ENCODE peak calls at places on chromosome 20, in ten cellular contexts. One of them, this sample, is unnamed.

GRCh38 chr20:9590189-9590588 is 75.8 kb downstream of the LAMP5 start:
- DNase-seq in heart right ventricle: no peak
- DNase-seq in CD4-positive, alpha-beta memory T cell: no peak
- DNase-seq in glutamatergic neuron: no peak
- DNase-seq in RWPE1: no peak
- DNase-seq in HTR-8/SVneo: no peak
- DNase-seq in activated CD8-positive, alpha-beta memory T cell treated with anti-CD3 and anti-CD28 coated beads for 24 hours: no peak
- DNase-seq in GDM1: no peak
- DNase-seq in EH: peak
- DNase-seq in AG08395: no peak
- DNase-seq in this sample: no peak

GRCh38 chr20:14632906-14633305 is 295.5 kb upstream of the FLRT3 start:
- DNase-seq in heart right ventricle: no peak
- DNase-seq in CD4-positive, alpha-beta memory T cell: no peak
- DNase-seq in glutamatergic neuron: no peak
- DNase-seq in RWPE1: no peak
- DNase-seq in HTR-8/SVneo: no peak
- DNase-seq in activated CD8-positive, alpha-beta memory T cell treated with anti-CD3 and anti-CD28 coated beads for 24 hours: no peak
- DNase-seq in GDM1: no peak
- DNase-seq in EH: peak
- DNase-seq in AG08395: no peak
- DNase-seq in this sample: peak

GRCh38 chr20:9200620-9201019 is 131.7 kb downstream of the PLCB4 start:
- DNase-seq in heart right ventricle: no peak
- DNase-seq in CD4-positive, alpha-beta memory T cell: no peak
- DNase-seq in glutamatergic neuron: no peak
- DNase-seq in RWPE1: peak
- DNase-seq in HTR-8/SVneo: peak
- DNase-seq in activated CD8-positive, alpha-beta memory T cell treated with anti-CD3 and anti-CD28 coated beads for 24 hours: no peak
- DNase-seq in GDM1: no peak
- DNase-seq in EH: peak
- DNase-seq in AG08395: peak
- DNase-seq in this sample: no peak

GRCh38 chr20:60695223-60695622 is 556.8 kb upstream of the CDH4 start:
- DNase-seq in heart right ventricle: no peak
- DNase-seq in CD4-positive, alpha-beta memory T cell: no peak
- DNase-seq in glutamatergic neuron: no peak
- DNase-seq in RWPE1: peak
- DNase-seq in HTR-8/SVneo: peak
- DNase-seq in activated CD8-positive, alpha-beta memory T cell treated with anti-CD3 and anti-CD28 coated beads for 24 hours: no peak
- DNase-seq in GDM1: peak
- DNase-seq in EH: no peak
- DNase-seq in AG08395: peak
- DNase-seq in this sample: no peak

GRCh38 chr20:50929299-50930138 is 1.7 kb downstream of the ADNP start:
- DNase-seq in heart right ventricle: peak
- DNase-seq in CD4-positive, alpha-beta memory T cell: peak
- DNase-seq in glutamatergic neuron: peak
- DNase-seq in RWPE1: peak
- DNase-seq in HTR-8/SVneo: peak
- DNase-seq in activated CD8-positive, alpha-beta memory T cell treated with anti-CD3 and anti-CD28 coated beads for 24 hours: peak
- DNase-seq in GDM1: peak
- DNase-seq in EH: peak
- DNase-seq in AG08395: peak
- DNase-seq in this sample: peak

GRCh38 chr20:18188446-18188845 is 50.8 kb downstream of the KAT14 start:
- DNase-seq in heart right ventricle: no peak
- DNase-seq in CD4-positive, alpha-beta memory T cell: no peak
- DNase-seq in glutamatergic neuron: no peak
- DNase-seq in RWPE1: no peak
- DNase-seq in HTR-8/SVneo: no peak
- DNase-seq in activated CD8-positive, alpha-beta memory T cell treated with anti-CD3 and anti-CD28 coated beads for 24 hours: no peak
- DNase-seq in GDM1: no peak
- DNase-seq in EH: no peak
- DNase-seq in AG08395: peak
- DNase-seq in this sample: no peak

GRCh38 chr20:43716123-43716522 is 10.7 kb downstream of the GTSF1L start:
- DNase-seq in heart right ventricle: no peak
- DNase-seq in CD4-positive, alpha-beta memory T cell: no peak
- DNase-seq in glutamatergic neuron: no peak
- DNase-seq in RWPE1: no peak
- DNase-seq in HTR-8/SVneo: no peak
- DNase-seq in activated CD8-positive, alpha-beta memory T cell treated with anti-CD3 and anti-CD28 coated beads for 24 hours: no peak
- DNase-seq in GDM1: no peak
- DNase-seq in EH: no peak
- DNase-seq in AG08395: no peak
- DNase-seq in this sample: no peak

GRCh38 chr20:6835609-6836008 is 68.1 kb downstream of the BMP2 start:
- DNase-seq in heart right ventricle: no peak
- DNase-seq in CD4-positive, alpha-beta memory T cell: no peak
- DNase-seq in glutamatergic neuron: no peak
- DNase-seq in RWPE1: no peak
- DNase-seq in HTR-8/SVneo: no peak
- DNase-seq in activated CD8-positive, alpha-beta memory T cell treated with anti-CD3 and anti-CD28 coated beads for 24 hours: no peak
- DNase-seq in GDM1: no peak
- DNase-seq in EH: no peak
- DNase-seq in AG08395: no peak
- DNase-seq in this sample: no peak

GRCh38 chr20:53949319-53949839 is 121.0 kb downstream of the BCAS1 start:
- DNase-seq in heart right ventricle: peak
- DNase-seq in CD4-positive, alpha-beta memory T cell: peak
- DNase-seq in glutamatergic neuron: no peak
- DNase-seq in RWPE1: peak
- DNase-seq in HTR-8/SVneo: peak
- DNase-seq in activated CD8-positive, alpha-beta memory T cell treated with anti-CD3 and anti-CD28 coated beads for 24 hours: peak
- DNase-seq in GDM1: peak
- DNase-seq in EH: peak
- DNase-seq in AG08395: peak
- DNase-seq in this sample: peak

GRCh38 chr20:64119301-64119680 is 11.9 kb upstream of the NPBWR2 start:
- DNase-seq in heart right ventricle: no peak
- DNase-seq in CD4-positive, alpha-beta memory T cell: no peak
- DNase-seq in glutamatergic neuron: peak
- DNase-seq in RWPE1: no peak
- DNase-seq in HTR-8/SVneo: no peak
- DNase-seq in activated CD8-positive, alpha-beta memory T cell treated with anti-CD3 and anti-CD28 coated beads for 24 hours: peak
- DNase-seq in GDM1: no peak
- DNase-seq in EH: no peak
- DNase-seq in AG08395: no peak
- DNase-seq in this sample: no peak

GRCh38 chr20:46058656-46059281 is 29.8 kb downstream of the SLC12A5 start:
- DNase-seq in heart right ventricle: no peak
- DNase-seq in CD4-positive, alpha-beta memory T cell: no peak
- DNase-seq in glutamatergic neuron: peak
- DNase-seq in RWPE1: no peak
- DNase-seq in HTR-8/SVneo: no peak
- DNase-seq in activated CD8-positive, alpha-beta memory T cell treated with anti-CD3 and anti-CD28 coated beads for 24 hours: peak
- DNase-seq in GDM1: no peak
- DNase-seq in EH: peak
- DNase-seq in AG08395: no peak
- DNase-seq in this sample: no peak

GRCh38 chr20:4192378-4193048 is 177.2 kb upstream of the RNF24 start:
- DNase-seq in heart right ventricle: no peak
- DNase-seq in CD4-positive, alpha-beta memory T cell: no peak
- DNase-seq in glutamatergic neuron: no peak
- DNase-seq in RWPE1: peak
- DNase-seq in HTR-8/SVneo: no peak
- DNase-seq in activated CD8-positive, alpha-beta memory T cell treated with anti-CD3 and anti-CD28 coated beads for 24 hours: no peak
- DNase-seq in GDM1: no peak
- DNase-seq in EH: peak
- DNase-seq in AG08395: peak
- DNase-seq in this sample: no peak

GRCh38 chr20:50144362-50144761 is 9.2 kb downstream of the PEDS1 start:
- DNase-seq in heart right ventricle: no peak
- DNase-seq in CD4-positive, alpha-beta memory T cell: no peak
- DNase-seq in glutamatergic neuron: no peak
- DNase-seq in RWPE1: peak
- DNase-seq in HTR-8/SVneo: no peak
- DNase-seq in activated CD8-positive, alpha-beta memory T cell treated with anti-CD3 and anti-CD28 coated beads for 24 hours: no peak
- DNase-seq in GDM1: no peak
- DNase-seq in EH: peak
- DNase-seq in AG08395: peak
- DNase-seq in this sample: no peak

GRCh38 chr20:20548527-20549266 is 163.7 kb downstream of the RALGAPA2 start:
- DNase-seq in heart right ventricle: no peak
- DNase-seq in CD4-positive, alpha-beta memory T cell: no peak
- DNase-seq in glutamatergic neuron: no peak
- DNase-seq in RWPE1: peak
- DNase-seq in HTR-8/SVneo: no peak
- DNase-seq in activated CD8-positive, alpha-beta memory T cell treated with anti-CD3 and anti-CD28 coated beads for 24 hours: no peak
- DNase-seq in GDM1: no peak
- DNase-seq in EH: no peak
- DNase-seq in AG08395: no peak
- DNase-seq in this sample: no peak